ENCODE peak calls at places on chromosomes 2 and 18, in six cellular contexts. Y is psoas muscle, A is tibial artery, L is Peyer's patch, I is mammary epithelial cell, K is uterus. M is an unnamed sample. For H3K27me3, the result is how much of the 10 kb centered on the place peaks cover.

GRCh38 chr2:64151498-64151897 is 7.3 kb upstream of the PELI1 start:
- DNase-seq in Y (no peak), A (no peak), L (no peak), I (no peak), K (no peak), M (no peak)

GRCh38 chr2:71282493-71282892 is 49.1 kb upstream of the ZNF638 start:
- DNase-seq in Y (no peak), A (no peak), L (no peak), I (peak), K (no peak), M (peak)

GRCh38 chr2:183967756-183968155 is 630.6 kb upstream of the ZNF804A start:
- DNase-seq in Y (no peak), A (no peak), L (no peak), I (no peak), K (no peak), M (no peak)

GRCh38 chr2:206983156-206983875 is 44.0 kb downstream of the CPO start:
- DNase-seq in Y (no peak), A (no peak), L (no peak), I (peak), K (no peak), M (no peak)

GRCh38 chr2:233353769-233354499 is at the start of gene DGKD:
- DNase-seq in Y (peak), A (no peak), L (peak), I (peak), K (peak), M (peak)

GRCh38 chr2:65040414-65041261 is 15.6 kb upstream of the CEP68 start:
- DNase-seq in Y (peak), A (peak), L (peak), I (peak), K (peak), M (peak)

GRCh38 chr2:134491796-134492441 is 226.9 kb downstream of the TMEM163 start:
- DNase-seq in Y (no peak), A (no peak), L (no peak), I (peak), K (no peak), M (no peak)

GRCh38 chr2:223815884-223816570 is 21.4 kb downstream of the AP1S3 start:
- DNase-seq in Y (no peak), A (no peak), L (no peak), I (no peak), K (no peak), M (no peak)

GRCh38 chr18:48036191-48036590 is 105.7 kb upstream of the SMAD2 start:
- DNase-seq in Y (no peak), A (peak), L (peak), I (no peak), K (no peak), M (no peak)

GRCh38 chr2:229943770-229944449 is 21.6 kb downstream of the FBXO36 start:
- DNase-seq in Y (no peak), A (no peak), L (no peak), I (no peak), K (no peak), M (no peak)

GRCh38 chr18:38453880-38454279 is 888.3 kb upstream of the CELF4 start:
- DNase-seq in Y (no peak), A (no peak), L (no peak), I (no peak), K (no peak), M (no peak)

GRCh38 chr2:74735544-74735943 is 81.5 kb downstream of the SEMA4F start:
- DNase-seq in Y (no peak), A (no peak), L (no peak), I (no peak), K (no peak), M (peak)

GRCh38 chr2:237165405-237166276 is 80.0 kb downstream of the COPS8 start:
- DNase-seq in Y (no peak), A (no peak), L (no peak), I (no peak), K (no peak), M (peak)

GRCh38 chr2:121570665-121571055 is 40.0 kb downstream of the RNU4ATAC start:
- DNase-seq in Y (no peak), A (no peak), L (no peak), I (no peak), K (no peak), M (no peak)

GRCh38 chr18:67300498-67300897 is 216.0 kb downstream of the DSEL start:
- DNase-seq in Y (no peak), A (no peak), L (no peak), I (peak), K (no peak), M (no peak)

GRCh38 chr2:106581755-106582430 is 94.7 kb downstream of the CD8B2 start:
- DNase-seq in Y (peak), A (peak), L (peak), I (peak), K (peak), M (peak)

GRCh38 chr2:26578581-26578980 is 62.6 kb downstream of the CIB4 start:
- DNase-seq in Y (no peak), A (no peak), L (no peak), I (no peak), K (no peak), M (no peak)

GRCh38 chr2:171482877-171483276 is 39.4 kb upstream of the CYBRD1 start:
- DNase-seq in Y (no peak), A (no peak), L (no peak), I (no peak), K (no peak), M (no peak)

GRCh38 chr2:8469709-8470493 is 212.0 kb upstream of the ID2 start:
- DNase-seq in Y (no peak), A (no peak), L (peak), I (no peak), K (no peak), M (no peak)

GRCh38 chr2:156918410-156918809 is 339.1 kb upstream of the GALNT5 start:
- DNase-seq in Y (no peak), A (no peak), L (no peak), I (no peak), K (no peak), M (no peak)

GRCh38 chr2:149538138-149538833 is 49.3 kb downstream of the MMADHC start:
- DNase-seq in Y (no peak), A (no peak), L (no peak), I (peak), K (no peak), M (no peak)

GRCh38 chr2:98649135-98649991 is 41.0 kb downstream of the UNC50 start:
- DNase-seq in Y (peak), A (peak), L (peak), I (peak), K (peak), M (peak)

GRCh38 chr2:147045113-147045512 is 799.7 kb upstream of the ACVR2A start:
- DNase-seq in Y (peak), A (peak), L (peak), I (peak), K (peak), M (peak)

GRCh38 chr2:187011206-187011605 is 162.2 kb upstream of the ZSWIM2 start:
- DNase-seq in Y (no peak), A (no peak), L (no peak), I (peak), K (no peak), M (no peak)

GRCh38 chr2:110948027-110948687 is 172.6 kb upstream of the BCL2L11 start:
- DNase-seq in Y (no peak), A (no peak), L (no peak), I (no peak), K (no peak), M (no peak)

GRCh38 chr18:54774423-54774822 is 53.9 kb upstream of the RAB27B start:
- DNase-seq in Y (no peak), A (no peak), L (no peak), I (no peak), K (no peak), M (no peak)

GRCh38 chr18:54774971-54775665 is 53.2 kb upstream of the RAB27B start:
- DNase-seq in Y (no peak), A (no peak), L (no peak), I (no peak), K (no peak), M (no peak)

GRCh38 chr18:54769526-54770464 is 58.5 kb upstream of the RAB27B start:
- DNase-seq in Y (no peak), A (no peak), L (no peak), I (no peak), K (no peak), M (no peak)

GRCh38 chr18:54775686-54776085 is 52.6 kb upstream of the RAB27B start:
- DNase-seq in Y (no peak), A (no peak), L (no peak), I (peak), K (no peak), M (no peak)

GRCh38 chr18:54772081-54772480 is 56.2 kb upstream of the RAB27B start:
- DNase-seq in Y (no peak), A (no peak), L (no peak), I (no peak), K (no peak), M (no peak)
- H3K27me3 ChIP-seq in Y (under half), A (under half), L (under half), I (under half), K (under half), M (under half)

GRCh38 chr2:4533806-4534205 is 830.4 kb downstream of the DCDC2C start:
- DNase-seq in Y (no peak), A (no peak), L (no peak), I (no peak), K (no peak), M (no peak)
- H3K4me3 ChIP-seq in Y (no peak), A (no peak), L (no peak), I (no peak), K (no peak), M (no peak)

GRCh38 chr2:44996356-44996755 is 12.9 kb downstream of the SIX2 start:
- DNase-seq in Y (no peak), A (no peak), L (no peak), I (no peak), K (no peak), M (no peak)
- H3K27me3 ChIP-seq in Y (under half), A (under half), L (under half), I (under half), K (under half), M (under half)

GRCh38 chr2:10057231-10058107 is 14.1 kb downstream of the KLF11 start:
- DNase-seq in Y (peak), A (no peak), L (peak), I (peak), K (no peak), M (peak)
- H3K4me3 ChIP-seq in Y (peak), A (no peak), L (peak), I (peak), K (peak), M (peak)

GRCh38 chr2:231718799-231719198 is 10.5 kb downstream of the PTMA start:
- DNase-seq in Y (peak), A (no peak), L (no peak), I (no peak), K (no peak), M (no peak)

GRCh38 chr2:231720971-231721640 is 12.8 kb downstream of the PTMA start:
- DNase-seq in Y (no peak), A (no peak), L (no peak), I (no peak), K (no peak), M (no peak)

GRCh38 chr2:231722721-231723307 is 14.5 kb downstream of the PTMA start:
- DNase-seq in Y (no peak), A (no peak), L (no peak), I (no peak), K (no peak), M (no peak)

GRCh38 chr2:231721641-231722310 is 13.5 kb downstream of the PTMA start:
- DNase-seq in Y (no peak), A (no peak), L (no peak), I (no peak), K (no peak), M (no peak)

GRCh38 chr2:231720292-231720691 is 12.0 kb downstream of the PTMA start:
- DNase-seq in Y (no peak), A (no peak), L (no peak), I (no peak), K (no peak), M (no peak)
- H3K27me3 ChIP-seq in Y (under half), A (under half), L (under half), I (under half), K (under half), M (under half)

GRCh38 chr2:144452169-144453038 is 67.5 kb downstream of the ZEB2 start:
- DNase-seq in Y (no peak), A (no peak), L (no peak), I (no peak), K (no peak), M (no peak)
- H3K4me3 ChIP-seq in Y (peak), A (peak), L (peak), I (no peak), K (no peak), M (no peak)

GRCh38 chr2:118923371-118923770 is 18.6 kb upstream of the MARCO start:
- DNase-seq in Y (no peak), A (no peak), L (no peak), I (no peak), K (no peak), M (no peak)
- H3K27me3 ChIP-seq in Y (under half), A (under half), L (under half), I (under half), K (under half), M (under half)

GRCh38 chr2:25253153-25253617 is 84.8 kb upstream of the POMC start:
- DNase-seq in Y (no peak), A (no peak), L (no peak), I (no peak), K (no peak), M (peak)
- H3K4me3 ChIP-seq in Y (peak), A (peak), L (peak), I (no peak), K (peak), M (peak)